ENCODE peak calls at places on chromosomes 5 and 9, in five cellular contexts. H is CD8-positive, alpha-beta T cell; A is GM23338; X is adrenal gland; Z is H9. N is an unnamed sample. For H3K4me1 and H3K27me3, the result is how much of the 10 kb centered on the place peaks cover.

GRCh38 chr9:137665697-137666504 is 47.1 kb downstream of the EHMT1 start:
- DNase-seq in H (no peak), A (peak), X (no peak), Z (peak), N (no peak)

GRCh38 chr5:53481887-53482716 is 1.7 kb downstream of the FST start:
- DNase-seq in H (no peak), A (peak), X (peak), Z (peak), N (peak)

GRCh38 chr9:116644099-116644688 is 42.9 kb upstream of the TRIM32 start:
- DNase-seq in H (no peak), A (no peak), X (no peak), Z (no peak), N (no peak)

GRCh38 chr9:15512204-15512603 is 1.4 kb upstream of the PSIP1 start:
- DNase-seq in H (no peak), A (peak), X (no peak), Z (no peak), N (no peak)

GRCh38 chr9:70004310-70004709 is 39.3 kb upstream of the MAMDC2 start:
- DNase-seq in H (no peak), A (no peak), X (no peak), Z (no peak), N (no peak)

GRCh38 chr5:56681346-56681745 is 134.0 kb upstream of the MAP3K1 start:
- DNase-seq in H (no peak), A (no peak), X (no peak), Z (no peak), N (no peak)

GRCh38 chr5:143118222-143118621 is 285.3 kb downstream of the NR3C1 start:
- DNase-seq in H (no peak), A (no peak), X (no peak), Z (no peak), N (no peak)

GRCh38 chr9:76624381-76625048 is 139.7 kb upstream of the PCA3 start:
- DNase-seq in H (no peak), A (no peak), X (no peak), Z (no peak), N (no peak)

GRCh38 chr9:3756071-3756470 is 230.3 kb upstream of the RFX3 start:
- DNase-seq in H (no peak), A (peak), X (no peak), Z (no peak), N (no peak)

GRCh38 chr5:128869970-128870747 is 95.1 kb upstream of the SLC27A6 start:
- DNase-seq in H (no peak), A (peak), X (no peak), Z (no peak), N (no peak)

GRCh38 chr5:157159209-157159751 is 6.8 kb downstream of the GARIN3 start:
- DNase-seq in H (no peak), A (no peak), X (no peak), Z (no peak), N (no peak)

GRCh38 chr9:86945868-86946711 is 1.2 kb downstream of the GAS1 start:
- DNase-seq in H (peak), A (peak), X (peak), Z (peak), N (peak)

GRCh38 chr5:115770466-115770865 is 46.0 kb downstream of the CDO1 start:
- DNase-seq in H (no peak), A (peak), X (no peak), Z (peak), N (no peak)

GRCh38 chr9:763692-764091 is 77.8 kb upstream of the DMRT1 start:
- DNase-seq in H (no peak), A (no peak), X (no peak), Z (no peak), N (no peak)

GRCh38 chr5:33313150-33313549 is 127.6 kb upstream of the TARS1 start:
- DNase-seq in H (no peak), A (peak), X (no peak), Z (no peak), N (no peak)

GRCh38 chr9:93812410-93812668 is 142.8 kb downstream of the BARX1 start:
- DNase-seq in H (no peak), A (no peak), X (no peak), Z (no peak), N (no peak)

GRCh38 chr9:124794902-124795491 is 18.1 kb downstream of the OLFML2A start:
- DNase-seq in H (no peak), A (no peak), X (no peak), Z (no peak), N (no peak)

GRCh38 chr5:179371681-179372675 is 26.7 kb upstream of the ADAMTS2 start:
- DNase-seq in H (no peak), A (no peak), X (no peak), Z (peak), N (no peak)

GRCh38 chr9:117063721-117064471 is 351.0 kb downstream of the ASTN2 start:
- DNase-seq in H (no peak), A (no peak), X (no peak), Z (no peak), N (no peak)

GRCh38 chr9:70010015-70010414 is 33.6 kb upstream of the MAMDC2 start:
- DNase-seq in H (no peak), A (no peak), X (no peak), Z (no peak), N (no peak)

GRCh38 chr9:113221800-113222481 is 597 bp downstream of the SLC31A1 start:
- DNase-seq in H (no peak), A (no peak), X (no peak), Z (no peak), N (no peak)

GRCh38 chr5:35129921-35130485 is 82.3 kb upstream of the AGXT2 start:
- DNase-seq in H (no peak), A (no peak), X (no peak), Z (no peak), N (no peak)

GRCh38 chr5:73214921-73215490 is 42.0 kb downstream of the TMEM174 start:
- DNase-seq in H (no peak), A (peak), X (no peak), Z (no peak), N (no peak)

GRCh38 chr5:54988817-54989216 is 3.4 kb upstream of the ESM1 start:
- DNase-seq in H (no peak), A (no peak), X (no peak), Z (no peak), N (no peak)

GRCh38 chr5:119996128-119996527 is 366.8 kb downstream of the FAM170A start:
- DNase-seq in H (no peak), A (no peak), X (no peak), Z (no peak), N (no peak)

GRCh38 chr5:443239-444151 is 519 bp downstream of the EXOC3 start:
- DNase-seq in H (no peak), A (no peak), X (peak), Z (peak), N (no peak)

DNA sequence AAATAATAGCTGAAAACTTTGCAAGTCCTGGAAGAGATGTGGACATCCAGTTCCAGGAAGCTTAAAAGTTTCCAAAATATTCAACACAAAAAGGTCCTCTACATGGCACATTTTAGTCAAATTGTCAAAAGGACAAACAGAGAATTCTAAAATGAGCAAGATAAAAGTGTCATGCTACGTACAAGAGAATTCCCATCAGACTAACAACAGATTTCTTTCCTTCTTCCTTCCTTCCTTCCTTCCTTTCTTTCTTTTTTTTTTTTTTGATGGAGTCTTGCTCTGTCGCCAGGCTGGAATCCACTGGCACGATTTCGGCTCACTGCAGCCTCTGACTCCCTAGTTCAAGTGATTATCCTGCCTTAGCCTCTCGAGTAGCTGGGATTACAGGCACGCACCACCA is 39.3 kb downstream of the BTNL8 start:
- DNase-seq in H (no peak), A (no peak), X (no peak), Z (no peak), N (no peak)
- H3K4me1 ChIP-seq in H (under half), A (under half), X (under half), Z (under half), N (under half)

GRCh38 chr9:83919111-83919510 is 2.1 kb downstream of the KIF27 start:
- DNase-seq in H (no peak), A (no peak), X (no peak), Z (no peak), N (no peak)

GRCh38 chr9:83920469-83920941 is 727 bp downstream of the KIF27 start:
- DNase-seq in H (no peak), A (peak), X (no peak), Z (no peak), N (no peak)

DNA sequence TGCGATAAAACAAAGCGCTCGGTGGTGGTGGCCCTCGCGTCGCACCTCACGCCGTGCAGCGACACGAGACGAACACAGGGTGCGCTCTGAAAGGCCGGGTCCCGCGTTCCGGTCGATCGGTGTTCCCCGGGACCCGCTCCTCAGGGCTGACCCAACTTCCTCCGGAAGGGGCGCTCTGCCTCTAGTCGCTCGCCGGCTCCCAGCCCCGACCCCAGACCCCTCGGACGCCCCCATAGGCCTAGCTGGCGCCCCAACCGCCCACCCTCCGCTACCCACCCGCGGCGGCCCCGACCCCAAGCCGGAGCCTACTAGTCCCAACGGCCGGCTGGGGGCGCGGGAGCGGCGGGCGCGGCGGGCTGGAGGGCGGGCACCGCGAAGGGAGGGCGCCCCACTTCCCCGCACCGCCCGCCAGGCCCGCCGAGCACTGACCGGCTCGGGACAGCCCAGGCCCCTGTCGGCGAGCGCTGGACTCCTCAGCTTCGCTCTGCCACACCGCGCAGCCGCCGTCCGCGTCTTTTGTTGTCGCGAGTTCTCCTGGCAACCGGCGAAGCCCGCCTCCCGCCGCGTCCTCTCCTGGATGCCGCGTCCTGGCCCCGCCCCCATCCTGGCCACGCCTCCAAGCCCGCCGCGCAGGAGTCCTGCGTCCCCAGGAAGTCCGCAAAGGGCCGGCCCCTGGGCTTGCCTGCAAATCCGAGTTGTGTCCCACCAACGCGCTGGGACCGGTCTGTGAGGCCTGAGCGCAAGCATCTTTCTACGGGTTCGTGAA is at the start of gene KIF27:
- DNase-seq in H (peak), A (peak), X (peak), Z (peak), N (peak)
- TF ChIP-seq CTCF in H (peak), A (peak), X (peak), Z (peak), N (peak)

DNA sequence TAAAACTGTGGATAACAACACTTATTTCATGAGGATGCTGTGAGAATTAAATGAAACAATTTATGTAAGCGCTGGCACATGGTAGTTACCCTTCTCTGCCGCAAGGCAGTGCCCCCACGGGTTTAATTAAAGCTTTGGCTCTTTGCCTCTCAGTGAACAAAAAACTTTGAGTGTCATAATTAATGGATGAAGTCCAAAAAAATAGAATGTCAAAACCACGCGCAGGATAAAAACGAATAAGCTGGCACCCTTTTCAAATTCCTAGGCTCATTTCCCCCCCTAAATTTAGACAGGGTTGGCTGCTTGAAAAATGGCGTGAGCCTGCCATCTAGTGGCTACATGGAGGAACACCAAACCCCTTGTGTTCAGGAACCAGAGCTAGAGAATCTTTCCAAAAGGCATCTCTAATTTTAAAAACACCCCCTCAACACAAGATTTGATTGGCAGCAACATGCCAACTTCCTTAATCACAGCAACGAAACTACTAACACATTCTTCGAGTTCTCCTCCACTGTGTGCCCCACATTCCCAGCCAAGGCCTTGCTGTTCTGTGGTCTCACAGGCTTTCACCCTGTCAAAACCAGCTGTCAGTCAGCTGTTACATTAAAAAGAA is 29.0 kb upstream of the CCNG1 start:
- DNase-seq in H (peak), A (peak), X (peak), Z (peak), N (peak)
- H3K27me3 ChIP-seq in H (under half), A (under half), X (under half), Z (under half), N (under half)

GRCh38 chr5:67066815-67067214 is 129.8 kb downstream of the CD180 start:
- DNase-seq in H (no peak), A (no peak), X (no peak), Z (no peak), N (no peak)
- H3K4me1 ChIP-seq in H (under half), A (under half), X (under half), Z (under half), N (under half)

GRCh38 chr9:88511906-88512305 is 23.1 kb upstream of the NXNL2 start:
- DNase-seq in H (no peak), A (no peak), X (no peak), Z (no peak), N (no peak)

DNA sequence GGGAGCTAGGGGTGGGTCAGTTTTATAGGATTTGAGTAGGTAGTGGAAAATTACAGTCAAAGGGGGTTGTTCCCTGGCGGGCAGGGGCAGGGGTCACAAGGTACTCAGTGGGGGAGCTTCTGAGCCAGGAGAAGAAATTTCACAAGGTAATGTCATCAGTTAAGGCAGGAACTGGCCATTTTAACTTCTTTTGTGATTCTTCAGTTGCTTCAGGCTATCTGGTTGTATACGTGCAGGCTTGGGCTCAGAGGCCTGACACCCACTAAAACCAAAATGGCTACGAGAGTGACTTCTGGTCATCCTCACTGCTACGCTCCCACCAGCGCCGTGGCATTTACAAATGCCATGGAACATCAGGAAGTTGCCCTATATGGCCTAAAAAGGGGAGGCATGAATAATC is 20.7 kb upstream of the NXNL2 start:
- DNase-seq in H (no peak), A (no peak), X (no peak), Z (no peak), N (no peak)
- TF ChIP-seq CTCF in H (no peak), A (no peak), X (no peak), Z (no peak), N (no peak)

GRCh38 chr9:132973713-132974112 is 4.8 kb upstream of the GFI1B start:
- DNase-seq in H (no peak), A (peak), X (no peak), Z (no peak), N (no peak)

GRCh38 chr9:132976571-132976970 is 1.9 kb upstream of the GFI1B start:
- DNase-seq in H (no peak), A (no peak), X (no peak), Z (no peak), N (no peak)

GRCh38 chr9:132977626-132978450 is 656 bp upstream of the GFI1B start:
- DNase-seq in H (peak), A (peak), X (peak), Z (peak), N (no peak)

GRCh38 chr9:132982508-132982907 is 4.0 kb downstream of the GFI1B start:
- DNase-seq in H (no peak), A (no peak), X (no peak), Z (no peak), N (no peak)

GRCh38 chr9:132978451-132979087 is at the start of gene GFI1B:
- DNase-seq in H (no peak), A (peak), X (no peak), Z (peak), N (no peak)
- H3K27me3 ChIP-seq in H (under half), A (under half), X (under half), Z (under half), N (under half)

DNA sequence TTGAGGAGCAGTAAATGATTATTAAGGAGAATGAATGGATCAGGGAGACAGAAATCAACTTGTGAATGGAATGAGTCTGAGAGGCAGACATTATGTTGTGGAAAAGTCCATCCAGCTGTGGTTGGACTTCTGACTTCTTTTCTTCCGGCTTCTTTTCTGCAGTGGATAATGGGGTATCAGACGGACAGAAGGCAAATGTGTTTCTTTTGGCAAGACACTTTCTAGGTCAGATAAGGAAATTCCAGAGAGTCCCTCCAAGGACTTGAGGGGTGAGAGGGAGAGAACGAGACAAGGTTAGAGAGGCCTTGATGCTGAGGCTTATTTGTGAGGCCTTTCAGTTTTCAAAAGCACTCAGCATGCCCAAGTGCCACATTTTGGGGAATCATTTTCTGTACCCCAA is 17.1 kb upstream of the GRHPR start:
- DNase-seq in H (no peak), A (no peak), X (no peak), Z (no peak), N (no peak)
- H3K4me1 ChIP-seq in H (under half), A (under half), X (under half), Z (under half), N (under half)